ENCODE peak calls at places on chromosomes 5 and 9, in four cellular contexts. D is GM12878, Q is GM12891, X is K562. J is an unnamed sample.
A peak's percentile ranks its signal among the peaks of the same experiment; 100 is the strongest.

GRCh38 chr9:27108981-27109541 is at the start of gene TEK:
- DNase-seq in Q (no peak), D (no peak), X (no peak), J (no peak)

GRCh38 chr9:71916834-71917534 is 5.5 kb downstream of the C9orf85 start:
- DNase-seq in D (no peak), Q (no peak), X (no peak), J (no peak)

GRCh38 chr5:77743181-77743580 is 33.0 kb downstream of the TBCA start:
- DNase-seq in Q (no peak), X (no peak), D (no peak), J (no peak)

GRCh38 chr5:65482280-65482726 is 583 bp upstream of the ADAMTS6 start:
- DNase-seq in D (no peak), X (peak; percentile 14), Q (no peak), J (no peak)

GRCh38 chr5:173825215-173825865 is 62.8 kb upstream of the CPEB4 start:
- DNase-seq in Q (no peak), X (no peak), D (no peak), J (no peak)

GRCh38 chr9:8816361-8816760 is 1016.8 kb upstream of the DMAC1 start:
- DNase-seq in X (no peak), D (no peak), Q (no peak), J (no peak)

GRCh38 chr9:129610473-129611301 is 10.2 kb downstream of the C9orf50 start:
- DNase-seq in X (peak; percentile 76), Q (peak; percentile 84), D (no peak), J (no peak)

GRCh38 chr5:5721881-5722280 is 299.4 kb downstream of the ICE1 start:
- DNase-seq in X (no peak), Q (no peak), D (no peak), J (no peak)

GRCh38 chr5:139810341-139811075 is 14.9 kb downstream of the PSD2 start:
- DNase-seq in X (no peak), Q (no peak), D (no peak), J (no peak)

GRCh38 chr5:173969167-173970049 is 19.6 kb upstream of the C5orf47 start:
- DNase-seq in X (peak; percentile 45), Q (no peak), D (no peak), J (no peak)

GRCh38 chr9:98484218-98484617 is 224.5 kb downstream of the GABBR2 start:
- DNase-seq in Q (no peak), D (no peak), X (no peak), J (no peak)

GRCh38 chr5:15579193-15579990 is 79.4 kb downstream of the FBXL7 start:
- DNase-seq in D (no peak), X (no peak), Q (no peak), J (no peak)

GRCh38 chr9:124869466-124869985 is 7.6 kb downstream of the ARPC5L start:
- DNase-seq in D (no peak), Q (no peak), X (peak; percentile 64), J (no peak)

GRCh38 chr5:174386306-174386705 is 338.1 kb upstream of the MSX2 start:
- DNase-seq in Q (no peak), D (no peak), X (no peak), J (no peak)

GRCh38 chr5:140567871-140568270 is 3.2 kb downstream of the SLC35A4 start:
- DNase-seq in X (no peak), Q (no peak), D (no peak), J (no peak)

GRCh38 chr9:37486616-37487544 is 1.1 kb downstream of the POLR1E start:
- DNase-seq in X (no peak), D (no peak), Q (no peak), J (no peak)

DNA sequence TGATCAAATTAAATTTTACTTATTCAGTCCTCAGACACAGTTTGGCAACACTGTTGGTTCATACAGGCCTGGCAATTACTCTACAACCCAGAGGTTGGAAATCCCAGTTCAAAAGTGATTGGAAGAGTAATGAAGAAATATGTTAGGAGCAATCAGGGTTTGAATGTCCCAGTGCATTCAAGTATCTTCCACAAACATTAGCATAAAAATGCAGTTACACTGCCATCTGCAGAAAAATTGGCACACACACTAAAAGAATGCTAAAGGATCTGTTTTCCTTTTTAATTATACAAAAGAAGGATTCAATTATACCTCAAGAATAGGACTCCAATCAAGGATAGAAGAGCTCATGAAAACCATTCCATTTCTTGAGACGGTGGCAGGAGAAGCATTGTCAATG is 130.2 kb downstream of the DNAH5 start:
- DNase-seq in X (no peak), D (no peak), Q (no peak), J (no peak)
- TF ChIP-seq SPI1 in X (no peak), D (no peak), Q (no peak), J (no peak)

GRCh38 chr9:1604942-1605560 is 410.1 kb upstream of the SMARCA2 start:
- DNase-seq in X (no peak), Q (peak; percentile 5), D (peak; percentile 11), J (no peak)

DNA sequence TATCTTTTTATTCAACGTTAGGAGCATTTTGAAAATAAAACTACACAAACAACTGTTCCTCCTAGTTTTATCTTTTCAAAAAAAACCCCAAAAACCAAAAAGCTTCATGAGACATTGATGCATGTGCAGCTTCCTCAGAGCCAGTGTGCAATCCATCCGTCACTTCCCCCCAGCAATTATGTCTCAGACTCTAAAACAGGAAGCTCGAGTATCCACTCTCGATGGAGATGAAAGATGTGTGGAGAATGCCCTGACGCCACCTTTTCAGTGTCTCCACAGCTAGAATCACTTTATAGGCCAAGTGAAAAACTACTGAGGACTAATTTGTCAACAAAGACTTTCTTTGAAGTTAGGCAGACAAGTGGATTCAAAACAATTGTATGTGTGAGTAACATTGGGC is 408.9 kb upstream of the SMARCA2 start:
- DNase-seq in D (no peak), Q (no peak), X (no peak), J (peak; percentile 27)
- TF ChIP-seq SPI1 in D (no peak), Q (peak; percentile 31), X (no peak), J (peak; percentile 66)

GRCh38 chr5:176665517-176665916 is 18.2 kb downstream of the TSPAN17 start:
- DNase-seq in D (no peak), X (no peak), Q (no peak), J (no peak)

GRCh38 chr5:176662371-176663333 is 15.4 kb downstream of the TSPAN17 start:
- DNase-seq in X (no peak), D (no peak), Q (no peak), J (no peak)

GRCh38 chr5:176664886-176665285 is 17.6 kb downstream of the TSPAN17 start:
- DNase-seq in X (no peak), D (no peak), Q (no peak), J (no peak)

GRCh38 chr5:176663566-176663965 is 16.3 kb downstream of the TSPAN17 start:
- DNase-seq in D (no peak), X (no peak), Q (no peak), J (no peak)

DNA sequence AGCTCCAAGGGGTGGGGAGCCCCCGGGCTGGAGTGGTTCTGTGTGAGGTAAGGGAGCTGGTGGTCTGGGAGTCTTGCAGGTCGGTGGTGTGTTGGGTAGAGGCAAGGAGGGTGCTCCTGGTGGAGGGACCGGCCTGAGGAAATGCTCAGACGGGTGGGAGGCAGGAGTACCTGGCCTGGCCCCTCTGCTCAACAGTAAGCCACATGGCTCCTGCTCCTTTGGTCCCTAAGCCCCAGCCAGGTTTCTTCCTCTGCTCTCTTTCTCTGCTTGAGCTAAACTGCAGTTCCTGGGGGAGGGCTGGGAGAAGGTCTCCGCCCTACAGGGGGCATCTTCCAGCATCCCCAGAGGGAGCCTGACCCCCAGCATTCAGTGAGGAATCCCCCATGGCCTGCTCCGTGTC is 17.2 kb downstream of the TSPAN17 start:
- DNase-seq in Q (no peak), X (no peak), D (no peak), J (no peak)
- TF ChIP-seq SPI1 in Q (no peak), X (no peak), D (no peak), J (no peak)

GRCh38 chr5:10675177-10675700 is 85.8 kb downstream of the DAP start:
- DNase-seq in D (no peak), Q (no peak), X (no peak), J (no peak)
- TF ChIP-seq SPI1 in D (no peak), Q (no peak), X (no peak), J (no peak)

GRCh38 chr9:78242041-78242440 is 6.2 kb downstream of the CEP78 start:
- DNase-seq in D (no peak), Q (no peak), X (no peak), J (no peak)

GRCh38 chr9:78238061-78239038 is 2.5 kb downstream of the CEP78 start:
- DNase-seq in D (no peak), X (peak; percentile 11), Q (no peak), J (no peak)

GRCh38 chr9:78235771-78236510 is at the start of gene CEP78:
- DNase-seq in X (peak; percentile 82), D (peak; percentile 68), Q (peak; percentile 86), J (peak; percentile 92)

GRCh38 chr9:78236511-78236950 is 656 bp downstream of the CEP78 start:
- DNase-seq in Q (no peak), X (no peak), D (no peak), J (no peak)

DNA sequence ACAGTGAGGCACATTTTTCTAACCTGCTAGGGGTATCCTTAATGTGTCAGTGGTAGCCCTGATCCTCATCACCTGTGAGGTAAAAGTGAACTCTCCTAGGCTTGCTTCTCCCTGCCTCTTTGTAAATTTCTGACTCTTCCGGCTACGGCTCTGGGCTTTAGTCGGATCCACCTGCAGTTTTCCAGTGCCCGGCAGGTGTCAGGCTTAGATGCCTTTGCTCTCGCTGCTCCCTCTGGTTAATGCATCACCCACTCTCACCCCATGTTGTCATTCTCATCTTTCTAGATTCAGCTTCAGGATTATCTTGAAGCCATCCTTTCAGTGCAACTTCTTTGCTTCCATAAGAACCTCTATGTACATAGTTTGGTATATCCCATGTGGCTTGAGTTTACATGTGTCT is 3.6 kb downstream of the CEP78 start:
- DNase-seq in Q (no peak), X (no peak), D (no peak), J (no peak)
- TF ChIP-seq SPI1 in Q (no peak), X (no peak), D (no peak), J (no peak)

DNA sequence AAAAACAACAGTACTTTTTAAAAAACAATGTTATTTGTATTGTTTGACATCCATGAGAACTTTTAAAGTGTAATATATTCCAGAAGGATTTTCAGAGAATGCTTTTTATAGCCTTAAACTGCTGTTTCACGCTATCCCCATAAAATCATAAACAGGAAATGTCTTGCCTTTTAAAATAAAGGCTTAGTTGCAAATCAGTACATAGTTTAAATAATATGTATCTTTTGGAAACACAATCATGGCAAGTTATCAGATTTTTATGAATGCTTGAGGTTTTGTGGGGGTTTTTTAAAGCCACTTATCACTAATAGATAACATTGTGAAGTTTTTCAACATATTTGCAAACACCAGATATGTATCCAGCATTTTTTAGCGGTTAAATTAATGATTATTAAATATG is 37.2 kb upstream of the F2RL2 start:
- DNase-seq in Q (no peak), D (no peak), X (no peak), J (no peak)
- TF ChIP-seq SPI1 in Q (no peak), D (no peak), X (no peak), J (no peak)

DNA sequence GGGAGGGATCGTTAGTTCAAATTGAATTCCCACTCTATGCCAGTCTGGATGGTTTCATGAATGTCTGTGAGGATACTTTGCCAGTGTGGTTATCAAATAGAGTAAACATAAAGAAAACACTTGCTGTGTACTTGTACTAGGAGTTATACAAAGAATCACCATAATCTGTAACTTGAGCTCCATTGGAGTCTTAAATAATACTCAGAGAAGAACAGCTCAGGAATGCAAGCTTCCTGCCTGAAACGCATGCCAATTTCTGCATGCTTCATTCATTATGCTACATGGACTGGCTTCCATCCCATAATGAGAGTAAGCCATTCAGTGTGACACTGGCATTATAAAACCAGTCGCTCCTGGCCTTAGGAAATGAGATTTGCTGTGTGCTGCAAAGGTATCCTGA is 351.4 kb downstream of the SEMA5A start:
- DNase-seq in X (no peak), D (no peak), Q (no peak), J (no peak)
- TF ChIP-seq SPI1 in X (no peak), D (no peak), Q (no peak), J (no peak)

GRCh38 chr5:62354028-62354874 is 48.2 kb downstream of the KIF2A start:
- DNase-seq in D (peak; percentile 35), X (peak; percentile 37), Q (no peak), J (peak; percentile 12)
- TF ChIP-seq SPI1 in D (no peak), X (no peak), Q (no peak), J (no peak)